ENCODE peak calls at places on chromosomes 2 and 18, in seven cellular contexts. W is cardiac muscle cell, O is esophagus muscularis mucosa, G is AG10803, J is OCI-LY7, E is fibroblast of lung, Y is left ventricle myocardium inferior. D is an unnamed sample.

GRCh38 chr2:48034295-48034694 is 128.0 kb upstream of the FBXO11 start:
- DNase-seq in W (no peak), O (no peak), G (no peak), J (no peak), E (no peak), Y (no peak), D (no peak)

GRCh38 chr2:133733856-133734255 is 165.6 kb upstream of the NCKAP5 start:
- DNase-seq in W (no peak), O (no peak), G (peak; percentile 83), J (no peak), E (peak; percentile 32), Y (no peak), D (peak; percentile 50)

GRCh38 chr2:9565436-9566153 is 10.0 kb upstream of the ADAM17 start:
- DNase-seq in W (no peak), O (peak; percentile 95), G (peak; percentile 93), J (no peak), E (peak; percentile 96), Y (peak; percentile 58), D (peak; percentile 94)

GRCh38 chr2:2663401-2664036 is 332.4 kb upstream of the MYT1L start:
- DNase-seq in W (no peak), O (no peak), G (no peak), J (no peak), E (no peak), Y (no peak), D (no peak)

GRCh38 chr2:210496512-210496911 is 20.0 kb upstream of the LANCL1 start:
- DNase-seq in W (no peak), O (no peak), G (no peak), J (peak; percentile 60), E (no peak), Y (no peak), D (no peak)

GRCh38 chr2:156818221-156818620 is 382.0 kb downstream of the GPD2 start:
- DNase-seq in W (no peak), O (no peak), G (no peak), J (no peak), E (no peak), Y (no peak), D (no peak)

GRCh38 chr2:28707592-28707991 is 44.0 kb upstream of the PPP1CB start:
- DNase-seq in W (no peak), O (no peak), G (no peak), J (no peak), E (no peak), Y (no peak), D (no peak)

GRCh38 chr2:207734264-207734635 is 22.8 kb downstream of the CCNYL1 start:
- DNase-seq in W (peak; percentile 22), O (no peak), G (peak; percentile 54), J (peak; percentile 23), E (peak; percentile 60), Y (no peak), D (peak; percentile 76)

GRCh38 chr2:137525644-137526190 is 438.6 kb upstream of the HNMT start:
- DNase-seq in W (no peak), O (no peak), G (no peak), J (no peak), E (no peak), Y (no peak), D (no peak)

GRCh38 chr2:208129804-208130712 is at the start of gene CRYGC:
- DNase-seq in W (no peak), O (no peak), G (no peak), J (no peak), E (no peak), Y (no peak), D (no peak)

GRCh38 chr2:200877443-200877842 is 11.4 kb downstream of the PPIL3 start:
- DNase-seq in W (peak; percentile 51), O (no peak), G (no peak), J (no peak), E (no peak), Y (no peak), D (no peak)

GRCh38 chr2:68031546-68032160 is 31.2 kb downstream of the C1D start:
- DNase-seq in W (peak; percentile 60), O (no peak), G (peak; percentile 64), J (peak; percentile 70), E (peak; percentile 78), Y (no peak), D (peak; percentile 79)

GRCh38 chr2:156320491-156320896 is 12.0 kb downstream of the NR4A2 start:
- DNase-seq in W (peak; percentile 44), O (no peak), G (peak; percentile 34), J (no peak), E (peak; percentile 53), Y (peak; percentile 47), D (no peak)

GRCh38 chr2:177753682-177754475 is 318.7 kb downstream of the PDE11A start:
- DNase-seq in W (peak; percentile 37), O (peak; percentile 93), G (peak; percentile 92), J (peak; percentile 3), E (peak; percentile 93), Y (peak; percentile 67), D (peak; percentile 71)

GRCh38 chr2:240558229-240558885 is 569 bp upstream of the ANKMY1 start:
- DNase-seq in W (no peak), O (no peak), G (no peak), J (no peak), E (no peak), Y (no peak), D (no peak)

GRCh38 chr2:131034122-131035051 is 58.9 kb downstream of the FAM168B start:
- DNase-seq in W (peak; percentile 79), O (no peak), G (no peak), J (no peak), E (no peak), Y (no peak), D (peak; percentile 31)

GRCh38 chr18:11591957-11592356 is 17.4 kb upstream of the SLC35G4 start:
- DNase-seq in W (no peak), O (peak; percentile 77), G (no peak), J (peak; percentile 2), E (no peak), Y (no peak), D (no peak)

GRCh38 chr18:77044866-77045664 is 87.5 kb downstream of the MBP start:
- DNase-seq in W (no peak), O (no peak), G (no peak), J (peak; percentile 78), E (no peak), Y (no peak), D (no peak)

GRCh38 chr18:77046409-77046808 is 86.2 kb downstream of the MBP start:
- DNase-seq in W (no peak), O (no peak), G (no peak), J (no peak), E (no peak), Y (no peak), D (no peak)

GRCh38 chr18:77042583-77042982 is 90.0 kb downstream of the MBP start:
- DNase-seq in W (no peak), O (no peak), G (no peak), J (no peak), E (no peak), Y (peak; percentile 48), D (no peak)

GRCh38 chr18:77045682-77046081 is 86.9 kb downstream of the MBP start:
- DNase-seq in W (no peak), O (no peak), G (no peak), J (no peak), E (no peak), Y (no peak), D (no peak)

GRCh38 chr18:77043541-77044280 is 88.9 kb downstream of the MBP start:
- DNase-seq in W (no peak), O (no peak), G (no peak), J (no peak), E (no peak), Y (no peak), D (no peak)
- H3K4me3 ChIP-seq in W (no peak overlapping the region), O (no peak overlapping the region), G (no peak overlapping the region), J (no peak overlapping the region), E (no peak overlapping the region), Y (no peak overlapping the region), D (no peak overlapping the region)

DNA sequence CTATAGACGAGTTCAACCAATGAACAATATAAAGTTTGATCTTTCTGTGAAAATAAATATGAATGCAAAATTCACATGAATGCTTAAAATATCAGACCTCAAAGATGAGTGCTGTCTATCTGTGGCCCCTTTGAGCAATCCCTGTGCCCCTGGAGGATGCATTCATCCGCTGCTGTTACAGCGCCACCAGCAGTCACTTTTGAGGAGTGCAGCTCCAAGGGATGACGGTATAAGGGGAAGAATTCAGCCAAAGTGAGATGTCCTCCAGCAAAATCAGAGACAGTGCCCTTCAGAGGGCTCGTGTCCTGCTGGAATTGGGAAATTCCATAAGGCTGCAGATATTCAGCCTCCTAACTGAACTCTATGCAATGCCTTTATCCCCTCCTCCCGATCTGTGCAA is 12.0 kb upstream of the CHRNA1 start:
- DNase-seq in W (no peak), O (no peak), G (no peak), J (no peak), E (no peak), Y (no peak), D (no peak)
- TF ChIP-seq CTCF in W (peak; percentile 36), O (no peak), G (peak; percentile 23), J (peak; percentile 65), E (peak; percentile 33), Y (no peak), D (peak; percentile 22)

GRCh38 chr18:77053616-77054287 is 78.8 kb downstream of the MBP start:
- DNase-seq in W (no peak), O (no peak), G (no peak), J (no peak), E (no peak), Y (no peak), D (no peak)

GRCh38 chr18:77054288-77054605 is 78.3 kb downstream of the MBP start:
- DNase-seq in W (no peak), O (no peak), G (no peak), J (peak; percentile 32), E (no peak), Y (no peak), D (no peak)

GRCh38 chr18:77051581-77052296 is 80.8 kb downstream of the MBP start:
- DNase-seq in W (no peak), O (no peak), G (no peak), J (no peak), E (no peak), Y (no peak), D (no peak)

GRCh38 chr18:77052297-77052645 is 80.3 kb downstream of the MBP start:
- DNase-seq in W (no peak), O (no peak), G (no peak), J (no peak), E (no peak), Y (no peak), D (no peak)

DNA sequence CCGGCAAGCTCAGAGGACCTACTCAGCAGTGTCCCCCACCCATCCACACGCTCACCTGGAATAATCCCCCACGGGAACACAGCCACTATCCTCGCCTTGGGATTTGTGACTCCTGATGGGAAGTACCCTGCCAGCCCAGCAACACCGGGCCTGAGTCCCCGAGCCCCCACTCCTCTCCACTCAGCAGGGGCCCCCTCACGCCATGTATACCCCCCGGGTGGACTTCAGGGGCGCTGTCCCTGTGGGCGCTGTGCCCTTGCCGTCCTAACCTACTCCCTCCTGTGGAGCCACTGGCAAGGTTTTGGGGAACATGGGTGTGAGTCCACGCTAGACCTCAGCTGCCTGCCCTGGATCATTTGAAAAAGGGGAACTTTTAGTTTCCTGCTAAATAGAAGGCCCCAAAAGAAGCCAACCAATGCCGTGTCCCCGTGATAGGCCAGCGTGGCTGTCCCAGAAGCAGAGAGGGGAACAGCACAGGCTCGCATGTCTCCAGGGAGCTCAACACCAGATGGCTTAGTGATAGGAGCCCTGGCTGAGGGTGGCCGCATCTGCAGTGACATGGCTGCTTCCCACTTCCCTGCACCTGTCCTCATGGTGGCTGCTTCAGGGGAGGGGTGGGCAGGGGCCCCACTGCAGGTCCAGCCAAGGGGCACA is 79.8 kb downstream of the MBP start:
- DNase-seq in W (no peak), O (no peak), G (no peak), J (peak; percentile 77), E (no peak), Y (no peak), D (no peak)
- H3K4me3 ChIP-seq in W (no peak overlapping the region), O (no peak overlapping the region), G (no peak overlapping the region), J (peak overlapping the region; percentile 31), E (no peak overlapping the region), Y (no peak overlapping the region), D (no peak overlapping the region)

GRCh38 chr2:50620783-50621182 is 411.1 kb downstream of the NRXN1 start:
- DNase-seq in W (no peak), O (no peak), G (no peak), J (no peak), E (no peak), Y (no peak), D (no peak)
- TF ChIP-seq CTCF in W (no peak), O (no peak), G (no peak), J (no peak), E (no peak), Y (no peak), D (no peak)